ENCODE peak calls at places on chromosomes 7 and 10, in seven cellular contexts. J, Z, F, P, I, E and L are unnamed samples.

GRCh38 chr7:95478139-95479037 is 7.4 kb upstream of the ASB4 start:
- DNase-seq in J (no peak), P (peak), Z (peak), E (peak), F (peak), I (peak), L (peak)

GRCh38 chr10:128052696-128053095 is 73.5 kb downstream of the MKI67 start:
- DNase-seq in E (no peak), P (no peak), J (no peak), Z (no peak), I (no peak), F (no peak), L (no peak)

GRCh38 chr10:44382981-44383748 is 1.7 kb downstream of the CXCL12 start:
- DNase-seq in J (no peak), P (no peak), E (no peak), I (no peak), Z (no peak), F (no peak), L (no peak)

GRCh38 chr7:20306499-20306946 is 24.2 kb upstream of the ITGB8 start:
- DNase-seq in F (peak), P (no peak), Z (no peak), I (no peak), J (no peak), E (no peak), L (no peak)

GRCh38 chr7:25527665-25528064 is 299.4 kb upstream of the NPVF start:
- DNase-seq in P (no peak), J (no peak), I (no peak), E (no peak), F (no peak), Z (no peak), L (no peak)

GRCh38 chr10:80168679-80169380 is 36.3 kb downstream of the PLAC9 start:
- DNase-seq in I (no peak), P (no peak), J (no peak), F (no peak), Z (no peak), E (peak), L (no peak)

GRCh38 chr7:26429168-26429567 is 137.5 kb downstream of the SNX10 start:
- DNase-seq in F (no peak), I (peak), P (no peak), J (no peak), E (no peak), Z (no peak), L (no peak)

GRCh38 chr7:1663857-1664651 is 6.0 kb upstream of the ELFN1 start:
- DNase-seq in J (no peak), E (no peak), F (no peak), P (no peak), Z (no peak), I (no peak), L (no peak)

GRCh38 chr10:29595636-29596225 is 39.0 kb downstream of the SVIL start:
- DNase-seq in J (no peak), I (no peak), Z (no peak), E (no peak), P (no peak), F (no peak), L (no peak)

GRCh38 chr10:19168584-19168983 is 120.0 kb downstream of the MALRD1 start:
- DNase-seq in E (no peak), F (no peak), P (no peak), I (no peak), Z (peak), J (no peak), L (no peak)

GRCh38 chr10:118373786-118374185 is 31.7 kb upstream of the FAM204A start:
- DNase-seq in J (peak), F (peak), Z (peak), P (peak), E (peak), I (peak), L (peak)

GRCh38 chr7:94615641-94616040 is 40.3 kb downstream of the SGCE start:
- DNase-seq in Z (no peak), J (no peak), F (no peak), P (no peak), E (no peak), I (no peak), L (no peak)

GRCh38 chr7:143240323-143241168 is 18.7 kb downstream of the TAS2R40 start:
- DNase-seq in I (peak), J (peak), P (peak), F (peak), Z (peak), E (peak), L (peak)

GRCh38 chr7:50598455-50599343 is 33.5 kb upstream of the DDC start:
- DNase-seq in J (no peak), F (no peak), E (no peak), I (no peak), Z (no peak), P (no peak), L (no peak)

GRCh38 chr10:70222340-70222794 is 10.9 kb downstream of the PPA1 start:
- DNase-seq in J (no peak), E (peak), I (no peak), F (no peak), Z (no peak), P (no peak), L (peak)

GRCh38 chr7:149321978-149322541 is 60.1 kb downstream of the ZNF783 start:
- DNase-seq in F (peak), E (peak), I (peak), P (peak), J (no peak), Z (peak), L (no peak)

GRCh38 chr10:572066-572465 is 117.4 kb downstream of the DIP2C start:
- DNase-seq in I (peak), P (no peak), E (no peak), F (no peak), J (no peak), Z (peak), L (no peak)

GRCh38 chr7:80918909-80919721 is at the start of gene SEMA3C:
- DNase-seq in E (peak), P (peak), J (peak), F (peak), Z (peak), I (peak), L (peak)

GRCh38 chr10:79904671-79905321 is 44.1 kb downstream of the SFTPD start:
- DNase-seq in E (peak), I (peak), J (no peak), Z (peak), F (peak), P (peak), L (peak)

GRCh38 chr10:4241724-4242345 is 456.8 kb upstream of the KLF6 start:
- DNase-seq in J (peak), P (peak), Z (peak), I (peak), F (peak), E (peak), L (peak)

GRCh38 chr10:112389147-112389822 is 15.4 kb downstream of the ACSL5 start:
- DNase-seq in J (peak), I (peak), E (peak), P (peak), F (peak), Z (peak), L (peak)

GRCh38 chr10:306654-307185 is 171.5 kb downstream of the ZMYND11 start:
- DNase-seq in J (no peak), F (no peak), P (no peak), I (no peak), E (no peak), Z (no peak), L (no peak)

GRCh38 chr10:27745719-27746363 is at the start of gene MKX:
- DNase-seq in Z (peak), F (peak), E (peak), I (peak), J (no peak), P (no peak), L (peak)

GRCh38 chr10:110457851-110458582 is 39.7 kb upstream of the DUSP5 start:
- DNase-seq in E (no peak), Z (no peak), F (no peak), J (no peak), I (no peak), P (no peak), L (no peak)

GRCh38 chr7:82050792-82051191 is 280.9 kb upstream of the HGF start:
- DNase-seq in P (peak), Z (peak), I (peak), E (peak), J (no peak), F (peak), L (peak)

GRCh38 chr7:155869784-155870076 is 57.5 kb upstream of the SHH start:
- DNase-seq in J (no peak), P (no peak), Z (no peak), E (no peak), F (no peak), I (no peak), L (no peak)

GRCh38 chr7:94095359-94096009 is 91.3 kb upstream of the BET1 start:
- DNase-seq in P (no peak), E (no peak), J (no peak), I (no peak), F (no peak), Z (no peak), L (no peak)

GRCh38 chr7:123460616-123461015 is 73.8 kb downstream of the IQUB start:
- DNase-seq in J (peak), F (peak), Z (peak), E (peak), P (peak), I (peak), L (peak)

GRCh38 chr7:47719675-47720074 is 137.8 kb upstream of the TNS3 start:
- DNase-seq in I (no peak), E (no peak), F (no peak), P (no peak), Z (peak), J (no peak), L (no peak)

GRCh38 chr7:108408294-108409004 is 47.8 kb downstream of the NRCAM start:
- DNase-seq in J (no peak), E (no peak), F (no peak), Z (peak), P (no peak), I (no peak), L (no peak)

GRCh38 chr7:150879345-150879744 is 27.0 kb downstream of the AOC1 start:
- DNase-seq in J (no peak), E (no peak), I (peak), F (peak), P (peak), Z (no peak), L (no peak)

GRCh38 chr7:157927313-157927925 is 590.6 kb downstream of the DNAJB6 start:
- DNase-seq in F (no peak), J (no peak), P (no peak), E (no peak), I (no peak), Z (no peak), L (no peak)

GRCh38 chr10:60282771-60283353 is 106.8 kb downstream of the ANK3 start:
- DNase-seq in F (peak), Z (peak), I (peak), P (no peak), J (peak), E (peak), L (peak)

GRCh38 chr7:30556854-30557644 is 37.6 kb upstream of the GARS1 start:
- DNase-seq in Z (no peak), F (no peak), I (peak), J (no peak), P (no peak), E (peak), L (no peak)

GRCh38 chr7:157692156-157693011 is 355.6 kb downstream of the DNAJB6 start:
- DNase-seq in J (no peak), F (no peak), I (no peak), Z (no peak), P (no peak), E (no peak), L (no peak)

GRCh38 chr10:68792115-68792514 is 35.2 kb upstream of the STOX1 start:
- DNase-seq in E (peak), Z (peak), F (peak), I (peak), J (no peak), P (peak), L (no peak)

GRCh38 chr10:104406715-104407517 is 53.3 kb downstream of the CFAP58 start:
- DNase-seq in I (peak), P (peak), F (peak), Z (peak), E (peak), J (peak), L (peak)

GRCh38 chr7:55177068-55177530 is 158.3 kb downstream of the EGFR start:
- DNase-seq in Z (peak), P (peak), J (no peak), F (no peak), I (no peak), E (no peak), L (no peak)

GRCh38 chr7:55179897-55180682 is 161.3 kb downstream of the EGFR start:
- DNase-seq in E (no peak), Z (no peak), P (no peak), J (no peak), I (no peak), F (no peak), L (no peak)

GRCh38 chr7:55178863-55179773 is 160.3 kb downstream of the EGFR start:
- DNase-seq in P (no peak), Z (no peak), E (no peak), I (no peak), F (no peak), J (no peak), L (no peak)

GRCh38 chr7:55178292-55178862 is 159.6 kb downstream of the EGFR start:
- DNase-seq in J (no peak), F (no peak), I (no peak), E (no peak), P (no peak), Z (no peak), L (no peak)

GRCh38 chr7:55177589-55178261 is 158.9 kb downstream of the EGFR start:
- DNase-seq in J (no peak), F (peak), Z (peak), E (no peak), I (no peak), P (peak), L (no peak)
- TF ChIP-seq CTCF in J (no peak), F (no peak), Z (no peak), E (no peak), I (no peak), P (no peak), L (no peak)

GRCh38 chr7:130732980-130733865 is 784 bp downstream of the KLF14 start:
- DNase-seq in P (no peak), E (peak), F (no peak), Z (no peak), J (no peak), I (peak), L (no peak)
- TF ChIP-seq CTCF in P (no peak), E (no peak), F (no peak), Z (no peak), J (no peak), I (no peak), L (no peak)

DNA sequence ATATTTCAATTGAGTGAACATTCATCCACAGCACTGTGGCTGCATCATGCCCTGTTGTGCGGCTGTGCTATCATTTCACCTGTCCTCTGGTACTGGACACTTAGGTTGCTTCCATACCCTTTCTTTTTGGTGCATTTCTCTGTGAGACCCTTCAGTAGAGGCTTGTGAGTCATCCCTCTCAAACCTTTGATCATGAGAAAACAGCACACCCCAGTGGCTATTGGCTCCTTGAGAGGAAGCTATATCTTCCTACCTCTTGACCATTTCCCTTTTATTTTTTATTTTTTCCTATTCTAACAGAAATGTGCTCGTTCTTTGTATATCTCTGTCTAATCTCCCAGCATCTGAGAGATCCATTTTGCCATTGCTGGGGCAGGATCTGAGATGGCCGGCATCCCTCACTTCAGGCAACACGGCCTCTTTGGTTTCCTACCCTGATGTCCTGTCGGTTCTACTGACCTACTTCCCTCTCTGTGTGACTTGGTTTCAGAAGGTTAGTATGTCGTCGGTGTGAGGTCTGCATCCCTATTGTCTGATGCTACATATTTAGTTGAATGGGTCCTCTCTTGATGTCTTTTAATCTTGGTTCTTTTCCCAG is 23.8 kb upstream of the PIK3AP1 start:
- DNase-seq in P (peak), J (no peak), Z (peak), F (no peak), E (peak), I (peak), L (no peak)
- TF ChIP-seq CTCF in P (no peak), J (peak), Z (peak), F (peak), E (peak), I (peak), L (peak)

DNA sequence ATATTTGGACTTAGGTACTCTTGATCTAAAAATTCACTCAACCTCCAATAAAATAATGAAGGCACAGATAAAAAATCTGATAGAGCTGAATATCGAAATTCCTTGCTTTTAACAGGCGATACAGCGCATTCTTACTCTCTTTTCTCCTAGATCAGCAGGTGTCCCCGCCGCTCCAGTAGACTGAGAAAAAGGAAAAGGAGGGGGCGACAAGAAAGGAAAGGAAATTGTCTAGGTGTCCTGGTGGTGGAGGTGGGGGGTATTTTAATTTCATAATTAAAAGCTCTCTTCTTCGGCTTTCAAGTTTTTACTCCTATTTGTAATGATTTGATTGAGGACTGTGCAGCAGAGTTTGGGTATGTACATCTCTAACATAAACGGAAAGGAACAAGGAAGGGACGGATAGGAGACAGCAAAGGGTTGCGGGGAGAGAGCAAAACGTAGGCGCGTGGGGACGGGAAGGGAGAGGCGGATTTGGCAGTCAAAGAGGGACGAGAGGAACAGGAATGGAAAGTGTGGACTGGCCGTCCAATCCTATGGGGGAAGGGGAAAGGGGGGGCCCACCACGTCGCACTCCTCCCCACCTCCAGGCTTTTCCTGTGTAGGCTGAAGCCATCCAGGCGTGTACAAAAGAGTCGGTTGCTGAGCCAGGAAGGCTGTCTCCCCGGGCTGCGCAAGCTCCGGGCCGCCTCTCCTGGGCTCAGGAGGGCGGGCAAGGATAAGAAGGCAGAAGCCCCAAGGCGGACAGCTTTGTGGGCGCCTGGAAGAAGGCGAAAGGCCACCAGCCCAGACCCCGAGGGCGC is 875 bp upstream of the HECTD2 start:
- DNase-seq in J (peak), E (peak), I (peak), P (peak), Z (peak), F (peak), L (peak)
- TF ChIP-seq CTCF in J (no peak), E (no peak), I (no peak), P (no peak), Z (no peak), F (no peak), L (no peak)

GRCh38 chr7:106112118-106112971 is at the start of gene SYPL1:
- DNase-seq in P (peak), J (peak), Z (peak), E (peak), F (peak), I (peak), L (peak)
- TF ChIP-seq CTCF in P (no peak), J (no peak), Z (no peak), E (no peak), F (no peak), I (no peak), L (peak)

DNA sequence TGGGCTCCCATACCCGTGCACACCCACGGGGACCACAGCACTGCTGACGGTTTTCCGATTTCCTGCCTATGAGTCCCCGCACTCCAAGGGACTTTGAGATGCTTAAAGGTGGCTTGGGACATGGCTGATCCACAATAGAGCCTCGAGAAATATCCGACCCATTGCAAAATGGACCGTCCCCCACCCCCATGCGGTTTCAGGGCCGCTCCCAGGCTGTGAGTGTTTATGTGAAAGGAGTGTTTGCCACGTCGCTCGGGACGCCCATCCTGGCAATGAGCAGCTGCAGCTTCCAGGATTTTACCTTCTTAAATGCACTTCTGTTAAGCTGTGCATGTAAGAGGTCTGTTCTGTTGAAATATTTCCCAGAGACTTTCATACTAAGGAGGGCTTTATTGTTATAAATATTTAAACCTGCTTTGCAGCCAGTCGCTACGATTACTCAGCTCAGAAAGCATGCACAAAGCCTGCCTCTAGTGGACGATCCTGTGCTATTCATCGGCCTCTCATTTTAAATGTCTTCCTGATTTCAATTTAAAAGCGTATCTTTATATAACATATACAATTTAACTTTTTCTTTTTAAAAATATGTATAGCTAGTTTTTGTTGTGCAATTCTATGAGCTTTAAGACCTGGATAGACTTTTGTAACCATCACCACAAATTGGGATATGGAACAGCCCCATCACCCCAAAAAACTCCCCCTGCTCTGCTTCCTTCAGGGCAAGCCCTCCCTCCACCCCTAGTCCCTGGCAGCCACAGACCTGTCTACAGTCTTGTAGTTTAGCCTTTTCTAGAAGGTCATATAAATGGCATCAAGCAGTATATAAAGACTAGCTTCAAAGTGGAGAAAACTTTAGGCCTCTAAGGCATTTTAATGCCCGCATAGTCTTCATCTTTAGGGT is 418.3 kb downstream of the PAXIP1 start:
- DNase-seq in Z (no peak), J (no peak), P (no peak), E (no peak), I (no peak), F (no peak), L (no peak)
- TF ChIP-seq CTCF in Z (no peak), J (no peak), P (no peak), E (no peak), I (no peak), F (no peak), L (peak)